ENCODE peak calls at places on chromosomes 4 and X, in nine cellular contexts. S is stomach; X is suprapubic skin; V is fibroblast of lung; W is psoas muscle; K is fibroblast of pulmonary artery; L is CD8-positive, alpha-beta T cell; A is pancreas; O is H9. H is an unnamed sample.

GRCh38 chr4:82789377-82789776 is 9.2 kb downstream of the SCD5 start:
- DNase-seq in S (no peak), L (no peak), O (peak), V (no peak), X (no peak), A (no peak), K (no peak), W (no peak), H (no peak)

GRCh38 chr4:142347241-142347640 is 498.9 kb downstream of the INPP4B start:
- DNase-seq in S (no peak), K (peak), V (peak), A (no peak), W (no peak), O (no peak), X (no peak), L (no peak), H (no peak)

GRCh38 chr4:30714408-30715031 is 5.6 kb upstream of the PCDH7 start:
- DNase-seq in S (peak), L (no peak), X (no peak), A (peak), W (no peak), O (peak), K (peak), V (peak), H (no peak)

GRCh38 chr4:138398297-138398696 is 156.1 kb upstream of the SLC7A11 start:
- DNase-seq in K (peak), L (no peak), W (no peak), X (no peak), A (no peak), S (no peak), O (peak), V (no peak), H (no peak)

GRCh38 chrX:13658602-13659001 is 5.7 kb downstream of the TCEANC start:
- DNase-seq in K (peak), W (no peak), S (no peak), X (no peak), A (no peak), O (no peak), V (peak), L (no peak), H (no peak)

GRCh38 chr4:188178276-188178675 is 39.0 kb downstream of the TRIML1 start:
- DNase-seq in A (no peak), S (no peak), K (no peak), O (no peak), L (no peak), X (no peak), V (no peak), W (no peak), H (no peak)

GRCh38 chr4:103204114-103204513 is 6.0 kb upstream of the CENPE start:
- DNase-seq in X (no peak), V (no peak), S (no peak), K (peak), L (no peak), O (no peak), W (no peak), A (no peak), H (no peak)

GRCh38 chrX:102833136-102833535 is 103.9 kb upstream of the RAB40AL start:
- DNase-seq in V (peak), S (no peak), L (no peak), K (peak), W (no peak), O (no peak), A (no peak), X (no peak), H (no peak)

GRCh38 chr4:185774815-185775684 is 36.9 kb downstream of the SORBS2 start:
- DNase-seq in W (no peak), L (no peak), V (peak), S (peak), K (peak), O (no peak), A (peak), X (no peak), H (no peak)

GRCh38 chr4:51923343-51923742 is 80.4 kb downstream of the DCUN1D4 start:
- DNase-seq in O (no peak), K (no peak), X (no peak), W (no peak), V (no peak), L (no peak), S (no peak), A (no peak), H (no peak)

GRCh38 chr4:104472766-104473165 is 21.9 kb downstream of the CXXC4 start:
- DNase-seq in S (no peak), K (no peak), V (no peak), W (no peak), O (no peak), A (no peak), L (no peak), X (no peak), H (no peak)

GRCh38 chr4:145618210-145618911 is 824 bp upstream of the MMAA start:
- DNase-seq in S (no peak), O (no peak), A (no peak), K (peak), V (no peak), W (peak), L (no peak), X (no peak), H (no peak)

GRCh38 chrX:117215683-117216082 is 752.9 kb upstream of the CT83 start:
- DNase-seq in S (no peak), W (no peak), V (no peak), L (no peak), X (no peak), A (no peak), K (no peak), O (no peak), H (no peak)

DNA sequence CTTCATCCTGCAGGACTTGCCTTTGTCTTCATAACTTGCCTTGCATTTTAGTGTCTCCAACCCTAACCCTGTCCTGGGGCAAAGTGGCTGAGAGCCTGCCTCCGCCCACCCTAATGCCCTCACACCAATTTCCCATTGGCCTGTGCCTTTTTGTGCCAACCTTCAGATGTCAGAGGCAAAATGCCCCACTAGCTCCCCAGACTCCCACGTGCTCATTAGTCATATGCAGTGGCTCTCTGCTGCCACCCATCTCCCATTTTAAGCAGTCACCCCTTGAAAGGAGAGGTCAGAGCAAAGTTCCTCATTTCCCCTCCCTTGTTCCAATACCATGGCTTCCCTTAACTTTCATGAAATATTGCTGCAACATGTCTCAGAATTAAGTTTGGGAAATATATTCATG is 74.8 kb upstream of the PASD1 start:
- DNase-seq in W (no peak), V (no peak), L (no peak), S (no peak), O (peak), A (no peak), X (no peak), K (no peak), H (no peak)
- TF ChIP-seq CTCF in W (no peak), V (no peak), L (no peak), S (no peak), O (peak), A (no peak), X (no peak), K (no peak), H (peak)

DNA sequence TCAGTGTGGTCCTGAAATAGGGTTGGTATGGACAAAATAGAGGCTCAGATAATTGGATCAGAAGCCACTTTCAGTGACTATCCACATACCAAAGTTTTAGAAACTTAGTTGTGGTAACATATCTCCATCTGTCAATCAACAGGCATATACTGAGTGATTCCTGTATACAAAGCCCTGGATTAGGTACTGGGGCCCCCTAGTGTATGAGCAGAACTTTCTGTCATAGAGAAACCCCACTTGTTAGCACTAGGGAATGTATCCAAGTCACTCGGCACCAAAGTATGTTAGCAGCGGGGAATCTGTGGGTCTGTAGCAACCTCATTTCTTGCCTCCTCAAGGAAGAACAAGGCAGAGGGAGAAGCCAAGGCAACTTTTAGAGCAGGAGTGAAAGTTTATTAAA is 50.7 kb downstream of the MAP7D3 start:
- DNase-seq in V (peak), L (no peak), O (no peak), S (no peak), A (no peak), K (no peak), W (no peak), X (no peak), H (no peak)
- TF ChIP-seq CTCF in V (peak), L (no peak), O (peak), S (no peak), A (no peak), K (peak), W (peak), X (peak), H (peak)

GRCh38 chr4:108094923-108095482 is 73.7 kb downstream of the LEF1 start:
- DNase-seq in W (no peak), O (no peak), V (no peak), S (no peak), A (no peak), L (no peak), K (no peak), X (no peak), H (no peak)
- TF ChIP-seq CTCF in W (no peak), O (no peak), V (no peak), S (no peak), A (no peak), L (peak), K (no peak), X (no peak), H (no peak)

DNA sequence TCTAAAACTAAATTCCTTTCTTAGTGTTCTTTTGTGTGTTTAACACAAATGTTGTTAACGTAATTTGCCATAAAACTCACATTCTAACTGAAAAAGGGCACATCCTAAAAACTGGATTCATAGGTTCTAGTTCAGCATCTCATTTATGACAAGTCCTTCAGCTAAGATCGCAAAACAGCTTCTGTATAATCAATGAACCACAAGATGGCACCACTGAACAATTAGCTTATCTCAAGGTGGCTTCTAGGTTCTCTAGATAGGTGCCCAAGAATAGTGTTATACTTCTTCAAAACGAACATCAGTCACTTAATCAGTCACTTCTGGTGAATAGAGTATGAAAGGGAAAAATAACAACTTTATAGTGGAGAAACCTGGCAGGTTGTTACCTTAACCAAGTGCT is 54.3 kb downstream of the NRK start:
- DNase-seq in W (no peak), S (no peak), X (no peak), V (no peak), L (no peak), K (peak), A (no peak), O (no peak), H (no peak)
- TF ChIP-seq CTCF in W (peak), S (no peak), X (no peak), V (peak), L (no peak), K (peak), A (no peak), O (peak), H (peak)

GRCh38 chrX:150314186-150314585 is 48.9 kb upstream of the MAMLD1 start:
- DNase-seq in A (no peak), O (no peak), X (no peak), W (no peak), V (no peak), K (no peak), S (no peak), L (no peak), H (no peak)

GRCh38 chrX:150313514-150313913 is 49.6 kb upstream of the MAMLD1 start:
- DNase-seq in X (no peak), K (no peak), S (no peak), V (no peak), W (no peak), O (peak), L (no peak), A (no peak), H (no peak)

GRCh38 chrX:150310417-150310816 is 52.7 kb upstream of the MAMLD1 start:
- DNase-seq in W (no peak), S (no peak), K (no peak), X (no peak), O (no peak), A (no peak), V (no peak), L (no peak), H (no peak)

GRCh38 chrX:150310881-150311280 is 52.2 kb upstream of the MAMLD1 start:
- DNase-seq in L (no peak), S (no peak), V (no peak), K (no peak), W (no peak), X (no peak), A (no peak), O (peak), H (no peak)

DNA sequence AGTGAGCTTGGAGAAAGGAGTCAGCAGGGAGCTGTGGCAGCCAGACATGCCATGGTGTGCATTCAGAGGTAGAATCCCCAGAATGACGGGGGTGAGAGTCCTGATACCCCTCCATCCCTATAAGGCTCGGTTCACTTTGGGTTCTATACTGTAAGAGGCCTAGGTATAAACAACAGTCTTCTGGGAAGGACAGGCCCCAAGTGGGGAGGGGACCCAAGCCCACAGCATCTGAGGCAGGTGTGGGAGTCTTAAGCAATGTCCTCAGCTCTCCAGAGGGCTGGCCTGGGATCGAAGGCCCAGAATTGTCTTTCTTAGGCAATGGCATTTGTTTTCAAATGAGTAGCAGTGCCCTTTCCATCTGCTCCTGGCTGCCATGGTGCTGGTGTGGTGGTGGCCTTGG is 50.2 kb upstream of the MAMLD1 start:
- DNase-seq in W (no peak), K (no peak), V (no peak), X (no peak), S (no peak), A (no peak), L (no peak), O (no peak), H (no peak)
- TF ChIP-seq CTCF in W (no peak), K (no peak), V (no peak), X (no peak), S (no peak), A (no peak), L (no peak), O (no peak), H (no peak)

GRCh38 chrX:51002160-51002632 is 91.7 kb downstream of the BMP15 start:
- DNase-seq in A (no peak), W (peak), S (no peak), K (no peak), L (no peak), X (peak), O (no peak), V (no peak), H (no peak)

GRCh38 chrX:50996930-50997329 is 86.4 kb downstream of the BMP15 start:
- DNase-seq in K (no peak), X (no peak), S (no peak), V (no peak), L (no peak), O (peak), W (no peak), A (no peak), H (no peak)
- TF ChIP-seq CTCF in K (no peak), X (no peak), S (no peak), V (no peak), L (no peak), O (peak), W (no peak), A (no peak), H (no peak)